ENCODE peak calls at places on chromosomes 4 and X, in ten cellular contexts. E, M, W, N, J, X, Y, T, K and H are unnamed samples.

GRCh38 chr4:54363037-54363436 is 133.9 kb downstream of the PDGFRA start:
- DNase-seq in Y (no peak), E (no peak), T (no peak), M (no peak), X (no peak), N (no peak), J (no peak), K (no peak), W (no peak), H (no peak)

GRCh38 chr4:7206856-7207567 is 14.7 kb downstream of the SORCS2 start:
- DNase-seq in K (peak), J (peak), M (peak), W (no peak), T (peak), N (peak), Y (peak), X (no peak), E (no peak), H (peak)

GRCh38 chr4:102586644-102587021 is 85.5 kb downstream of the NFKB1 start:
- DNase-seq in T (no peak), M (no peak), N (no peak), X (no peak), Y (no peak), J (no peak), K (no peak), W (no peak), E (no peak), H (no peak)

GRCh38 chr4:150321113-150321512 is 242.9 kb downstream of the DCLK2 start:
- DNase-seq in E (no peak), M (no peak), W (no peak), Y (no peak), J (no peak), K (no peak), N (no peak), X (no peak), T (no peak), H (no peak)

GRCh38 chrX:15529165-15529564 is 28.6 kb downstream of the BMX start:
- DNase-seq in J (no peak), X (no peak), T (no peak), Y (no peak), E (no peak), K (no peak), W (no peak), N (no peak), M (no peak), H (no peak)

GRCh38 chr4:150211016-150211415 is 132.8 kb downstream of the DCLK2 start:
- DNase-seq in K (no peak), E (no peak), T (peak), M (no peak), X (no peak), J (no peak), W (no peak), Y (peak), N (no peak), H (no peak)

GRCh38 chr4:48223633-48224295 is 45.9 kb downstream of the TEC start:
- DNase-seq in T (no peak), W (no peak), Y (peak), E (no peak), X (no peak), K (no peak), N (no peak), J (no peak), M (no peak), H (no peak)

GRCh38 chr4:120919358-120919757 is 3.2 kb downstream of the PRDM5 start:
- DNase-seq in K (no peak), J (no peak), T (no peak), N (no peak), X (no peak), E (no peak), M (no peak), W (no peak), Y (no peak), H (no peak)

GRCh38 chr4:15948826-15949225 is 10.3 kb upstream of the FGFBP1 start:
- DNase-seq in X (no peak), E (no peak), K (no peak), J (no peak), W (no peak), N (no peak), T (no peak), M (no peak), Y (no peak), H (no peak)

GRCh38 chrX:129933700-129934099 is 27.7 kb downstream of the UTP14A start:
- DNase-seq in X (no peak), N (no peak), T (no peak), J (peak), K (no peak), E (no peak), W (no peak), M (no peak), Y (no peak), H (no peak)

GRCh38 chr4:25743971-25744370 is 88.3 kb downstream of the SLC34A2 start:
- DNase-seq in J (no peak), E (no peak), N (no peak), K (no peak), M (no peak), T (no peak), W (no peak), Y (no peak), X (no peak), H (no peak)

GRCh38 chrX:47611926-47612325 is 7.7 kb downstream of the SYN1 start:
- DNase-seq in J (no peak), E (no peak), T (no peak), N (no peak), X (no peak), W (no peak), M (no peak), Y (no peak), K (no peak), H (no peak)

GRCh38 chrX:151830911-151831310 is 81.8 kb upstream of the MAGEA4 start:
- DNase-seq in X (no peak), N (no peak), T (no peak), E (no peak), K (no peak), Y (no peak), W (no peak), M (no peak), J (no peak), H (no peak)

GRCh38 chr4:2697995-2698414 is 58.1 kb downstream of the TNIP2 start:
- DNase-seq in W (no peak), J (no peak), X (no peak), K (no peak), M (no peak), T (peak), Y (no peak), N (no peak), E (no peak), H (no peak)

GRCh38 chrX:81120270-81120935 is 81.3 kb downstream of the HMGN5 start:
- DNase-seq in J (no peak), T (no peak), M (no peak), Y (no peak), W (no peak), K (no peak), N (no peak), X (no peak), E (no peak), H (peak)

GRCh38 chrX:96692911-96693310 is 8.3 kb downstream of the DIAPH2 start:
- DNase-seq in N (no peak), E (no peak), T (no peak), J (no peak), Y (no peak), W (no peak), K (no peak), M (no peak), X (no peak), H (no peak)

GRCh38 chrX:105282077-105282476 is 61.6 kb upstream of the TEX13A start:
- DNase-seq in M (no peak), E (no peak), K (no peak), J (no peak), N (no peak), Y (no peak), T (no peak), W (no peak), X (no peak), H (no peak)

GRCh38 chr4:8294036-8294435 is 24.5 kb downstream of the HTRA3 start:
- DNase-seq in M (peak), X (peak), T (no peak), E (no peak), Y (no peak), W (no peak), N (no peak), J (no peak), K (no peak), H (no peak)

GRCh38 chr4:153916273-153916755 is 127.4 kb upstream of the SFRP2 start:
- DNase-seq in T (no peak), E (peak), K (no peak), M (no peak), J (no peak), X (no peak), W (peak), N (no peak), Y (no peak), H (no peak)

GRCh38 chr4:44558206-44558605 is 93.2 kb downstream of the YIPF7 start:
- DNase-seq in N (no peak), J (no peak), M (no peak), X (no peak), Y (no peak), W (no peak), E (no peak), T (no peak), K (no peak), H (no peak)

GRCh38 chrX:115413246-115413878 is 123.8 kb downstream of the LUZP4 start:
- DNase-seq in J (no peak), T (no peak), X (no peak), M (no peak), N (no peak), W (no peak), E (no peak), Y (peak), K (no peak), H (no peak)

GRCh38 chr4:156298230-156298629 is 344.6 kb upstream of the CTSO start:
- DNase-seq in T (no peak), M (peak), N (no peak), E (no peak), W (no peak), Y (peak), X (no peak), K (peak), J (peak), H (no peak)

GRCh38 chr4:18869166-18869565 is 847.6 kb upstream of the LCORL start:
- DNase-seq in Y (no peak), T (no peak), J (no peak), K (no peak), N (no peak), X (no peak), E (no peak), M (no peak), W (no peak), H (no peak)

GRCh38 chr4:25955705-25956104 is 41.7 kb downstream of the SMIM20 start:
- DNase-seq in E (no peak), J (no peak), W (no peak), M (no peak), Y (no peak), X (no peak), K (no peak), T (no peak), N (no peak), H (no peak)

GRCh38 chr4:187362937-187363336 is 632.6 kb upstream of the ZFP42 start:
- DNase-seq in Y (no peak), K (no peak), N (no peak), M (no peak), W (no peak), E (no peak), X (no peak), T (no peak), J (no peak), H (no peak)

GRCh38 chr4:113293043-113293560 is 243.6 kb downstream of the ANK2 start:
- DNase-seq in W (no peak), E (no peak), J (peak), N (no peak), M (no peak), T (no peak), K (peak), Y (peak), X (no peak), H (no peak)